ENCODE peak calls at places on chromosomes 6 and 20, in six cellular contexts. L, F, D, Z, X and G are unnamed samples.
A peak's percentile ranks its signal among the peaks of the same experiment; 100 is the strongest.

GRCh38 chr6:158387036-158387435 is 74.8 kb downstream of the TULP4 start:
- DNase-seq in F (no peak), L (no peak), X (no peak), Z (no peak), D (no peak), G (peak; percentile 24)

GRCh38 chr20:22794200-22794599 is 209.8 kb upstream of the FOXA2 start:
- DNase-seq in Z (no peak), L (no peak), F (no peak), X (no peak), D (no peak), G (no peak)

GRCh38 chr6:44214307-44214706 is 2.4 kb upstream of the MYMX start:
- DNase-seq in F (no peak), L (no peak), D (no peak), X (no peak), Z (no peak), G (no peak)

GRCh38 chr6:154986787-154987235 is 8.3 kb upstream of the TIAM2 start:
- DNase-seq in L (no peak), X (peak; percentile 58), D (no peak), Z (no peak), F (no peak), G (no peak)

GRCh38 chr20:5100684-5101347 is 18.9 kb downstream of the PCNA start:
- DNase-seq in D (peak; percentile 55), L (peak; percentile 32), Z (peak; percentile 54), F (peak; percentile 78), X (peak; percentile 53), G (peak; percentile 62)

GRCh38 chr6:38755207-38755606 is 40.1 kb downstream of the DNAH8 start:
- DNase-seq in F (no peak), D (no peak), Z (no peak), X (no peak), L (no peak), G (no peak)

GRCh38 chr20:775679-776135 is 7.4 kb upstream of the SLC52A3 start:
- DNase-seq in Z (no peak), F (no peak), D (no peak), L (no peak), X (no peak), G (no peak)

GRCh38 chr6:11702039-11702795 is 76.4 kb downstream of the ADTRP start:
- DNase-seq in D (no peak), F (no peak), L (no peak), X (peak; percentile 74), Z (peak; percentile 11), G (no peak)

GRCh38 chr6:170286246-170286933 is 4.5 kb downstream of the DLL1 start:
- DNase-seq in F (no peak), X (no peak), D (no peak), L (no peak), Z (no peak), G (no peak)

GRCh38 chr20:17615645-17616479 is 46.0 kb downstream of the DSTN start:
- DNase-seq in X (no peak), D (no peak), Z (no peak), F (no peak), L (no peak), G (no peak)

GRCh38 chr6:137717074-137718073 is 149.7 kb upstream of the TNFAIP3 start:
- DNase-seq in L (peak; percentile 73), Z (no peak), D (peak; percentile 51), X (no peak), F (peak; percentile 77), G (no peak)

GRCh38 chr6:9002833-9003232 is 567.5 kb upstream of the SLC35B3 start:
- DNase-seq in D (no peak), X (no peak), L (peak; percentile 11), F (no peak), Z (no peak), G (no peak)